ENCODE peak calls at places on chromosomes 11 and 22, in six cellular contexts. J is GDM1, W is AG04449, G is NCI-H226, I is T-helper 2 cell, N is ELR. P is an unnamed sample.

GRCh38 chr11:16418698-16419097 is 62.4 kb upstream of the SOX6 start:
- DNase-seq in I (no peak), J (no peak), N (no peak), W (no peak), G (no peak), P (no peak)

GRCh38 chr11:45264839-45265515 is 21.2 kb downstream of the SYT13 start:
- DNase-seq in I (no peak), W (peak; percentile 55), J (no peak), G (peak; percentile 58), N (peak; percentile 53), P (no peak)

GRCh38 chr11:65555693-65556231 is 2.4 kb downstream of the LTBP3 start:
- DNase-seq in G (peak; percentile 85), W (no peak), J (no peak), N (peak; percentile 93), I (no peak), P (no peak)

GRCh38 chr11:74784234-74784633 is 35.6 kb downstream of the RNF169 start:
- DNase-seq in G (no peak), W (no peak), J (no peak), I (no peak), N (no peak), P (no peak)

GRCh38 chr11:116517584-116517983 is 255.2 kb downstream of the BUD13 start:
- DNase-seq in J (no peak), I (no peak), W (no peak), N (no peak), G (no peak), P (no peak)

GRCh38 chr22:46780453-46780852 is 18.0 kb downstream of the TBC1D22A start:
- DNase-seq in J (no peak), W (no peak), G (no peak), I (no peak), N (no peak), P (no peak)

GRCh38 chr11:7480132-7480531 is 5.2 kb upstream of the OLFML1 start:
- DNase-seq in J (no peak), N (no peak), I (no peak), W (no peak), G (peak; percentile 53), P (no peak)

GRCh38 chr11:68328374-68329091 is 16.1 kb downstream of the LRP5 start:
- DNase-seq in I (no peak), W (no peak), G (no peak), J (peak; percentile 90), N (no peak), P (no peak)

GRCh38 chr11:130308925-130309324 is 5.8 kb downstream of the ZBTB44 start:
- DNase-seq in J (no peak), W (no peak), G (peak; percentile 6), I (no peak), N (no peak), P (no peak)

GRCh38 chr11:84817998-84818397 is 809.1 kb downstream of the DLG2 start:
- DNase-seq in J (no peak), G (no peak), W (no peak), N (peak; percentile 81), I (no peak), P (no peak)

GRCh38 chr11:6567371-6567745 is 36.1 kb downstream of the RRP8 start:
- DNase-seq in J (no peak), I (no peak), N (no peak), G (no peak), W (no peak), P (no peak)

GRCh38 chr11:66619080-66619554 is 2.7 kb downstream of the RBM14 start:
- DNase-seq in J (no peak), N (no peak), G (peak; percentile 22), W (no peak), I (peak; percentile 21), P (peak; percentile 53)

GRCh38 chr11:115098037-115098436 is 406.2 kb downstream of the CADM1 start:
- DNase-seq in N (no peak), G (no peak), I (no peak), J (no peak), W (no peak), P (no peak)

GRCh38 chr11:15665368-15665871 is 550.7 kb downstream of the INSC start:
- DNase-seq in N (peak; percentile 18), W (no peak), G (no peak), J (no peak), I (no peak), P (no peak)

GRCh38 chr11:75562048-75562835 is at the start of gene SERPINH1:
- DNase-seq in I (peak; percentile 47), W (no peak), N (peak; percentile 93), G (peak; percentile 84), J (peak; percentile 59), P (peak; percentile 22)

GRCh38 chr11:113131036-113131775 is 170.0 kb downstream of the NCAM1 start:
- DNase-seq in I (no peak), W (no peak), G (no peak), J (no peak), N (no peak), P (no peak)

GRCh38 chr11:8090756-8091155 is 9.7 kb downstream of the TUB start:
- DNase-seq in N (peak; percentile 51), I (no peak), W (no peak), J (no peak), G (no peak), P (no peak)

GRCh38 chr11:11636671-11637070 is 14.9 kb upstream of the GALNT18 start:
- DNase-seq in J (no peak), W (no peak), G (no peak), I (no peak), N (no peak), P (no peak)

GRCh38 chr22:35561796-35562526 is 21.3 kb downstream of the RASD2 start:
- DNase-seq in W (no peak), J (no peak), N (peak; percentile 94), I (no peak), G (peak; percentile 61), P (no peak)

GRCh38 chr22:49204599-49205214 is 623.0 kb downstream of the BRD1 start:
- DNase-seq in W (no peak), J (no peak), G (no peak), I (no peak), N (no peak), P (no peak)

GRCh38 chr11:62054484-62055121 is 69.2 kb upstream of the INCENP start:
- DNase-seq in J (no peak), I (no peak), G (no peak), W (no peak), N (peak; percentile 48), P (no peak)

GRCh38 chr22:41504397-41504796 is 35.5 kb downstream of the ACO2 start:
- DNase-seq in N (no peak), W (no peak), J (no peak), I (no peak), G (no peak), P (no peak)

GRCh38 chr11:1574256-1575242 is 2.5 kb upstream of the DUSP8 start:
- DNase-seq in I (peak; percentile 44), W (no peak), J (no peak), G (peak; percentile 30), N (peak; percentile 51), P (peak; percentile 38)

GRCh38 chr11:63602296-63602695 is 11.9 kb downstream of the PLAAT3 start:
- DNase-seq in J (no peak), G (no peak), N (no peak), I (no peak), W (peak; percentile 50), P (no peak)

GRCh38 chr11:127274328-127274676 is 273.7 kb upstream of the KIRREL3 start:
- DNase-seq in G (no peak), J (no peak), I (no peak), N (no peak), W (no peak), P (no peak)

GRCh38 chr11:28657378-28658030 is 549.3 kb downstream of the METTL15 start:
- DNase-seq in I (no peak), G (peak; percentile 63), N (peak; percentile 60), W (no peak), J (no peak), P (no peak)

GRCh38 chr22:50622723-50623327 is 5.1 kb downstream of the ARSA start:
- DNase-seq in I (no peak), J (no peak), G (no peak), N (no peak), W (no peak), P (no peak)

GRCh38 chr11:103644676-103645075 is 391.8 kb upstream of the DDI1 start:
- DNase-seq in I (no peak), G (no peak), N (no peak), W (no peak), J (no peak), P (no peak)

GRCh38 chr11:78432058-78432515 is 14.5 kb upstream of the GAB2 start:
- DNase-seq in G (no peak), I (no peak), N (peak; percentile 52), J (no peak), W (no peak), P (no peak)

GRCh38 chr22:36680038-36680437 is 23.5 kb downstream of the CACNG2 start:
- DNase-seq in N (no peak), J (no peak), W (no peak), I (no peak), G (no peak), P (no peak)

GRCh38 chr11:124740277-124740882 is 638 bp downstream of the NRGN start:
- DNase-seq in G (no peak), N (peak; percentile 62), I (no peak), J (peak; percentile 69), W (no peak), P (peak; percentile 48)

GRCh38 chr11:67301313-67301921 is 1.9 kb upstream of the SSH3 start:
- DNase-seq in N (no peak), G (no peak), J (no peak), I (no peak), W (no peak), P (no peak)

P was measured in CD4-positive, alpha-beta T cell.